ENCODE peak calls at places on chromosomes 16 and 17, in eight cellular contexts. F is NCI-H1105 treated with DMSO at 0.1 percent for 48 hours; I is SW 1271; R is fibroblast of mammary gland; J is endothelial cell; C is stimulated activated CD4-positive, alpha-beta T cell treated with anti-CD3 and anti-CD28 coated beads, Interleukin-4, amount 100 ng/mL, for 24 hours; S is HEK293T; O is neural progenitor cell. L is an unnamed sample.

GRCh38 chr17:79748296-79749099 is 17.8 kb downstream of the ENPP7 start:
- DNase-seq in F (no peak), I (no peak), R (no peak), J (no peak), C (no peak), S (no peak), O (peak; percentile 35), L (no peak)

GRCh38 chr16:2022723-2023097 is 3.1 kb downstream of the NPW start:
- DNase-seq in F (no peak), I (no peak), R (peak; percentile 41), J (peak; percentile 52), C (peak; percentile 27), S (peak; percentile 53), O (peak; percentile 74), L (no peak)

GRCh38 chr16:63596716-63597115 is 1525.1 kb downstream of the CDH11 start:
- DNase-seq in F (no peak), I (no peak), R (no peak), J (no peak), C (no peak), S (no peak), O (no peak), L (no peak)

GRCh38 chr16:75263963-75264445 is 12.6 kb upstream of the BCAR1 start:
- DNase-seq in F (no peak), I (no peak), R (peak; percentile 49), J (no peak), C (no peak), S (no peak), O (no peak), L (no peak)

GRCh38 chr16:77951788-77952187 is 70.6 kb upstream of the CLEC3A start:
- DNase-seq in F (peak; percentile 56), I (no peak), R (no peak), J (no peak), C (no peak), S (peak; percentile 30), O (peak; percentile 50), L (no peak)

GRCh38 chr16:89842471-89843408 is 14.5 kb downstream of the SPIRE2 start:
- DNase-seq in F (no peak), I (no peak), R (peak; percentile 31), J (no peak), C (no peak), S (no peak), O (no peak), L (no peak)

GRCh38 chr17:76727745-76728456 is 1.3 kb downstream of the METTL23 start:
- DNase-seq in F (no peak), I (no peak), R (no peak), J (no peak), C (peak; percentile 28), S (no peak), O (no peak), L (peak; percentile 40)

GRCh38 chr17:70479779-70480178 is 310.4 kb downstream of the KCNJ2 start:
- DNase-seq in F (no peak), I (no peak), R (no peak), J (no peak), C (no peak), S (no peak), O (no peak), L (no peak)

GRCh38 chr17:40615295-40615988 is 32.2 kb downstream of the SMARCE1 start:
- DNase-seq in F (peak; percentile 14), I (no peak), R (peak; percentile 53), J (peak; percentile 52), C (peak; percentile 52), S (peak; percentile 58), O (peak; percentile 68), L (peak; percentile 55)

GRCh38 chr16:31215287-31216115 is 1.4 kb downstream of the PYDC1 start:
- DNase-seq in F (peak; percentile 37), I (no peak), R (peak; percentile 57), J (peak; percentile 64), C (no peak), S (peak; percentile 76), O (peak; percentile 94), L (peak; percentile 14)

GRCh38 chr17:9334536-9335446 is 240.8 kb downstream of the STX8 start:
- DNase-seq in F (no peak), I (no peak), R (no peak), J (no peak), C (no peak), S (no peak), O (no peak), L (no peak)

GRCh38 chr16:89315791-89316581 is 98.5 kb downstream of the ZNF778 start:
- DNase-seq in F (no peak), I (peak; percentile 78), R (peak; percentile 90), J (peak; percentile 28), C (peak; percentile 79), S (no peak), O (no peak), L (peak; percentile 82)

GRCh38 chr16:9092282-9092962 is 978 bp downstream of the HAPSTR1 start:
- DNase-seq in F (peak; percentile 19), I (no peak), R (no peak), J (peak; percentile 39), C (peak; percentile 48), S (peak; percentile 15), O (peak; percentile 66), L (peak; percentile 70)

GRCh38 chr17:81013642-81014041 is 21.3 kb upstream of the BAIAP2 start:
- DNase-seq in F (no peak), I (no peak), R (no peak), J (no peak), C (no peak), S (no peak), O (no peak), L (no peak)

GRCh38 chr16:55496509-55497145 is 12.2 kb upstream of the LPCAT2 start:
- DNase-seq in F (no peak), I (no peak), R (no peak), J (no peak), C (no peak), S (no peak), O (no peak), L (no peak)

GRCh38 chr17:52024296-52024870 is 134.1 kb downstream of the CA10 start:
- DNase-seq in F (no peak), I (no peak), R (no peak), J (no peak), C (no peak), S (no peak), O (no peak), L (no peak)

GRCh38 chr16:8931864-8932263 is 31.8 kb downstream of the USP7 start:
- DNase-seq in F (no peak), I (no peak), R (peak; percentile 71), J (peak; percentile 65), C (peak; percentile 54), S (peak; percentile 39), O (peak; percentile 81), L (peak; percentile 50)

GRCh38 chr16:54504372-54504771 is 217.8 kb upstream of the IRX3 start:
- DNase-seq in F (no peak), I (no peak), R (no peak), J (peak; percentile 51), C (no peak), S (no peak), O (no peak), L (no peak)

GRCh38 chr17:18968945-18969887 is 17.3 kb downstream of the SLC5A10 start:
- DNase-seq in F (no peak), I (no peak), R (peak; percentile 34), J (no peak), C (no peak), S (no peak), O (no peak), L (no peak)

GRCh38 chr16:53695070-53695469 is 8.6 kb downstream of the RPGRIP1L start:
- DNase-seq in F (no peak), I (no peak), R (peak; percentile 95), J (no peak), C (no peak), S (no peak), O (no peak), L (no peak)

GRCh38 chr17:47423406-47424295 is 99.9 kb downstream of the EFCAB13 start:
- DNase-seq in F (peak; percentile 50), I (no peak), R (no peak), J (peak; percentile 15), C (no peak), S (no peak), O (peak; percentile 50), L (no peak)

L was measured in CD4-positive, alpha-beta memory T cell.